ENCODE peak calls at places on chromosomes 12 and 14, in seven cellular contexts. G is choroid plexus epithelial cell, Q is tibial artery, K is psoas muscle, T is heart left ventricle, C is thoracic aorta, Z is astrocyte of the cerebellum. F is an unnamed sample.

GRCh38 chr14:80699861-80700260 is 241.7 kb downstream of the CEP128 start:
- DNase-seq in C (no peak), T (no peak), Z (no peak), G (no peak), Q (no peak), K (no peak), F (no peak)

GRCh38 chr12:1811281-1811947 is 9.0 kb upstream of the LRTM2 start:
- DNase-seq in Z (peak), C (no peak), G (peak), Q (no peak), T (peak), K (no peak), F (no peak)

GRCh38 chr14:20661197-20661596 is 19.7 kb upstream of the OR6S1 start:
- DNase-seq in T (no peak), C (no peak), Z (no peak), G (no peak), K (no peak), Q (no peak), F (no peak)

GRCh38 chr14:20630340-20631022 is 11.0 kb downstream of the OR6S1 start:
- DNase-seq in G (peak), C (no peak), T (no peak), Q (no peak), Z (no peak), K (no peak), F (no peak)

GRCh38 chr14:98195256-98195655 is 1076.7 kb downstream of the BCL11B start:
- DNase-seq in C (no peak), T (no peak), Q (no peak), G (no peak), Z (no peak), K (no peak), F (no peak)

GRCh38 chr12:11896530-11896929 is 174.2 kb upstream of the BCL2L14 start:
- DNase-seq in K (no peak), G (no peak), Q (no peak), Z (no peak), C (no peak), T (no peak), F (no peak)

GRCh38 chr12:6250343-6250742 is 50.1 kb downstream of the CD9 start:
- DNase-seq in C (no peak), K (no peak), T (no peak), Q (peak), Z (no peak), G (no peak), F (no peak)

GRCh38 chr12:130965668-130966067 is 12.0 kb downstream of the ADGRD1 start:
- DNase-seq in T (no peak), Z (no peak), Q (no peak), C (no peak), G (peak), K (no peak), F (no peak)

GRCh38 chr14:98138666-98139065 is 1133.3 kb downstream of the BCL11B start:
- DNase-seq in K (no peak), C (no peak), Z (no peak), Q (no peak), G (no peak), T (no peak), F (no peak)

GRCh38 chr14:55780156-55780946 is 200.3 kb downstream of the KTN1 start:
- DNase-seq in T (peak), Z (peak), G (peak), K (peak), C (peak), Q (peak), F (no peak)

GRCh38 chr14:76640923-76641395 is 120.3 kb upstream of the VASH1 start:
- DNase-seq in K (no peak), G (no peak), C (no peak), T (no peak), Z (no peak), Q (no peak), F (no peak)

GRCh38 chr12:80593766-80594165 is 113.7 kb upstream of the MYF6 start:
- DNase-seq in C (no peak), T (no peak), G (peak), Q (no peak), K (no peak), Z (peak), F (peak)

GRCh38 chr12:70386771-70387170 is 20.7 kb downstream of the KCNMB4 start:
- DNase-seq in G (peak), T (no peak), Z (no peak), Q (no peak), C (no peak), K (no peak), F (no peak)

GRCh38 chr12:120669055-120669828 is 17.7 kb upstream of the MLEC start:
- DNase-seq in C (no peak), K (peak), G (peak), Z (no peak), Q (peak), T (peak), F (no peak)

GRCh38 chr12:104649217-104649834 is 192.6 kb downstream of the CHST11 start:
- DNase-seq in Z (no peak), T (no peak), G (no peak), Q (no peak), K (no peak), C (no peak), F (no peak)

DNA sequence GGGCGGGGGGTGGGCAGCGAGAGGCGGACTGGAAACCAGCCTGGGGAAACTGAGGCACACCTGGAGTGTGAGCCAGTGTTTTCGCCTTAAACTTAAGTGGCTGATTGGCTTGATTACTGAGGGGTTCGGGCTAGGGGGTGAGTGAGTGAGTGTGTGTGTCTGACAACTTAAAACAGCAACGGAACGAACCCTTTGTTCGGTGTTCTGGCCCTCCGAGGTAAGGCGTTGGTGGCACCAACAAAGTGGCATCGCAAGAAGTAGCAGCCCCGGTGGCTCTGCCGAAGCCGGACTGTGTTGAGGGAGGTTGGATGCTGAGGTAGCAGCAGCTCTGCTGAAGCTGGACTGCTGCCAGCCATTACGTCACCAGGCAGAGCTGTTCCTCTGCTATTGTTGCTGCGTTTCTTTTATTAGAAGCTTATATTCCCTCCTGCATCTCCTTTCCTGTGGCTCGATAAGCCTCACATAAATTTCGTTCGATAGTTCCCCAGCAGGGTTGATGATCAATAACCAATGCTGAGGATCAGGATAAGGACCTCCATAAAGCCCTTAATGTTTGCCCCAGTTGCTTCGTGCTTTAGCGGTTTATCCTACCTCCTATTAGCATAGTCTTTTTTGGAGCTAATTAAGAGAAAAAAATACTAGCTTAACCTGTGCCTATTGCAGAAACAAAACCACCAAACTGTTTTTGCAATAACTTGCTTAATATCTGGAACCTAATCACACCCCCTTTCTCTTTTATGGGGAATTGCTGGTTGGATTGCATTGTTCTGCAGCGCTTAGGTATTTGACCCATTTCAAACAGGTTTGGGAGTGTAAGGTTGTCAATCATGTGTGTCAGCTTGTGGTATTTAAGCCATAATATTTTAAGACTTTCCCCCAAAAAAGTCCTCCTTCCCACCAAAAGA is 1.3 kb downstream of the GPR137C start:
- DNase-seq in Z (peak), K (peak), C (peak), G (peak), T (peak), Q (peak), F (no peak)
- TF ChIP-seq CTCF in Z (no peak), K (no peak), C (no peak), G (no peak), T (no peak), Q (no peak), F (no peak)

DNA sequence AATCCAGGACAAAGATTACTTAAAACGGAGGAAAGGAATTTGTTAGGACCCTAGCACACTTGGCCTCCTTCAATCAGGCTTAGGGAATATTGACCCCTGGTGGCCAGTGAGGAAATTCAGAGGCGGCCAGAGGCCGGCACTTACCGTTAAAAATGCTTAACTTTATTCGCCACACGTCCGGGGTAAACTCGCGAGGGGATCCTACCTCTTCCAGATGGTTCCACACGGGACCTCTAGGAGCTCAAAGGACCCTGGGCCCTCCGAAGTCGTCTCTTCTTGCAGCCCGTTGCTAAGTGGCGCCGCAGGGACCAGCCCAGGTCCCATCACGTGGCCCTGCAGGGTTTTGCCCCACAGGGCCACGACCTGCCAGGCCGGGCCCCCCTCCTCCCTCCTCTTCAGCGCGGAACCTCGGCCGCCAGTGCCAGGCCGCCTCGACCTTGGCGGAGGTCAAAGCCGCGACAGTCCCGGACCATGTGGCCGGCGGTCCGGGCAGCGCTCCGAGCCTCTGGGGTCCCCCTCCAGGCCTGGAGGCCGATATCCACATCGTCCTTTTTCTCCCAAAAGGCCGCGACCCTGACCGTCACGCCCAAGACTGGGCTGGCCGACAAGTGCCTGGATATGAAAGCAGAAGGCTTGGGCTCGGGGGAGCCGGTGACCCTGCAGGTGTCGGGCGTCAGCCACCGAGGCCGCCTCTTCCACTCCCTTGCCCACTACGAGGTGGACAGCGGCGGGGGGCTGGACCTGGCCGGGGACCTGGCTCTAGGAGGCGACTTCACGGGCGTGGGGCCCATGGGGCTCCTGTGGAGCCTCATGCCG is 11.1 kb upstream of the DNAL1 start:
- DNase-seq in Q (peak), Z (peak), K (peak), T (peak), C (no peak), G (peak), F (no peak)
- H3K4me3 ChIP-seq in Q (peak), Z (peak), K (peak), T (peak), C (peak), G (peak), F (peak)

GRCh38 chr14:52551696-52552062 is 626 bp downstream of the TXNDC16 start:
- DNase-seq in Z (no peak), K (no peak), Q (no peak), T (no peak), C (no peak), G (peak), F (no peak)
- TF ChIP-seq CTCF in Z (peak), K (no peak), Q (no peak), T (peak), C (no peak), G (peak), F (peak)

DNA sequence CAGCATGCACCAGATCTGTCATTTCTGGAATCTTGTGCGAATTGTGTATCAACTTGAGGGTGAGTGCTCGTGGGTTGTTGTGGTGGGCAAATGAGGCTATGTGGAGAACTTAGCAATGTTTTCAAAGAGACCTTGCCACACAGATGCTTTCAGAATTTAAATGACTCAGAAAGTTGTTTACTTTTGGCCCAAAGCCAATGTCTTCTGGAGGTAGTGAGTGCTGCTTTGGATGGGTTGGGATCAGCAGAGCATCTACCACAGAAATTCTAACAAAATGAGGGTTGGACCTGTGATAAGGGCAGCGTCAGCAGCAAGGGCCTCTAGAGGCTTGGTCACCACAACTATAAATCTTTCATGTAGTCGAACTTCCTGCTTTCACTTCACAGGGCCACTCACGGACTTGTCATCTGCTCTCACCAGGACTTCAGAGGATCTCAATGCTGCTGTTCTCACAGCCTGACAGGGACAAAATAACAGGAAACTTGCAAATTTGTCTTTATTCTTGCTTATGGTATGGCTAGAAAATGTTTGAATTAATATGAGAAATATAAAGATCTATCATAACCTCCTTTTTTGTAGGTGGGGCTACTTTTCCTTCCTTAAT is 111.4 kb downstream of the DACT1 start:
- DNase-seq in Z (peak), T (no peak), G (peak), Q (peak), C (no peak), K (no peak), F (peak)
- H3K4me3 ChIP-seq in Z (no peak), T (no peak), G (no peak), Q (no peak), C (peak), K (no peak), F (no peak)